ENCODE peak calls at places on chromosome 18, in four cellular contexts. P is upper lobe of right lung, W is cardiac fibroblast, D is fibroblast of mammary gland. V is an unnamed sample.

GRCh38 chr18:43589611-43590151 is 312.4 kb upstream of the SYT4 start:
- DNase-seq in W (no peak), P (peak), D (no peak), V (no peak)

GRCh38 chr18:11497585-11497984 is 111.8 kb upstream of the SLC35G4 start:
- DNase-seq in P (no peak), W (peak), D (peak), V (peak)

GRCh38 chr18:59516356-59517155 is 157.5 kb upstream of the LMAN1 start:
- DNase-seq in P (no peak), W (peak), D (peak), V (peak)

GRCh38 chr18:49360582-49360981 is 99.9 kb downstream of the DYM start:
- DNase-seq in P (no peak), W (no peak), D (no peak), V (no peak)

GRCh38 chr18:22639026-22639463 is 221.3 kb upstream of the CTAGE1 start:
- DNase-seq in D (peak), P (no peak), W (peak), V (peak)

GRCh38 chr18:79733996-79734770 is 54.6 kb downstream of the CTDP1 start:
- DNase-seq in P (no peak), D (peak), W (no peak), V (no peak)

GRCh38 chr18:49728542-49728941 is 84.8 kb downstream of the ACAA2 start:
- DNase-seq in W (peak), D (peak), P (peak), V (peak)

GRCh38 chr18:79697178-79697577 is 17.6 kb downstream of the CTDP1 start:
- DNase-seq in W (no peak), D (no peak), P (no peak), V (no peak)

GRCh38 chr18:2906522-2907458 is 60.0 kb downstream of the EMILIN2 start:
- DNase-seq in P (peak), W (no peak), D (no peak), V (no peak)

GRCh38 chr18:12377556-12378553 is 828 bp upstream of the AFG3L2 start:
- DNase-seq in P (no peak), D (peak), W (no peak), V (no peak)

GRCh38 chr18:34821669-34822210 is 111.6 kb downstream of the DTNA start:
- DNase-seq in W (no peak), P (no peak), D (no peak), V (no peak)

GRCh38 chr18:36299010-36299409 is 1.5 kb downstream of the FHOD3 start:
- DNase-seq in D (no peak), W (no peak), P (no peak), V (no peak)

GRCh38 chr18:36295880-36296301 is 1.6 kb upstream of the FHOD3 start:
- DNase-seq in P (no peak), D (no peak), W (no peak), V (no peak)

GRCh38 chr18:36298113-36298701 is 694 bp downstream of the FHOD3 start:
- DNase-seq in D (no peak), W (no peak), P (no peak), V (no peak)

GRCh38 chr18:36295214-36295613 is 2.3 kb upstream of the FHOD3 start:
- DNase-seq in W (no peak), P (no peak), D (no peak), V (no peak)

GRCh38 chr18:36297419-36298112 is at the start of gene FHOD3:
- DNase-seq in D (peak), P (peak), W (peak), V (peak)
- H3K4me3 ChIP-seq in D (peak), P (peak), W (peak), V (peak)

GRCh38 chr18:63971320-63972071 is 1.6 kb downstream of the SERPINB8 start:
- DNase-seq in W (no peak), P (no peak), D (no peak), V (no peak)

GRCh38 chr18:63975632-63976031 is 5.8 kb downstream of the SERPINB8 start:
- DNase-seq in W (no peak), P (no peak), D (no peak), V (no peak)

GRCh38 chr18:63977040-63977439 is 7.2 kb downstream of the SERPINB8 start:
- DNase-seq in P (no peak), W (no peak), D (no peak), V (no peak)

GRCh38 chr18:63970803-63971191 is 916 bp downstream of the SERPINB8 start:
- DNase-seq in P (peak), W (peak), D (no peak), V (no peak)

DNA sequence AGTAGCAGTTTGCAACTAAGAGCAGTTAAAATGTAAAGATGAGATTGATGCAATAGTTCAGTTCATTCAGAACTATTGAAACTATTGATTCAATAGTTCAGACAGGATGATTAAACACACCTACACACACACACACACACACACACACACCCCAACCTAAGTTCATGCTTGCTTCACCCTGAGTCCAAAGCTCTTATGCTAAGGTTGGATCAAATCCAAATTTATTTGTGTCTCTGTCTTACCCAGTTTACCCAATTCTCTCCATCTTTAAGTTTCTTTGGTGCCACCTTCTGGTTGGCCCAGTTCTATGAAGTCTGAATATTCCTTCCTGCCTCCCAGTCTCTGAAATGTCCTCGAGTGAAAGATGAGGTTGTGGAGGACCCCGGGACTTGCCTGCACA is 5.1 kb downstream of the SERPINB8 start:
- DNase-seq in P (no peak), D (peak), W (peak), V (peak)
- TF ChIP-seq CTCF in P (no peak), D (peak), W (peak), V (peak)

GRCh38 chr18:75205760-75206109 is 3.2 kb downstream of the PTGR3 start:
- DNase-seq in P (no peak), D (peak), W (no peak), V (no peak)
- H3K4me3 ChIP-seq in P (peak), D (peak), W (no peak), V (no peak)

GRCh38 chr18:78445880-78446279 is 533.7 kb upstream of the SALL3 start:
- DNase-seq in P (no peak), W (no peak), D (no peak), V (no peak)

DNA sequence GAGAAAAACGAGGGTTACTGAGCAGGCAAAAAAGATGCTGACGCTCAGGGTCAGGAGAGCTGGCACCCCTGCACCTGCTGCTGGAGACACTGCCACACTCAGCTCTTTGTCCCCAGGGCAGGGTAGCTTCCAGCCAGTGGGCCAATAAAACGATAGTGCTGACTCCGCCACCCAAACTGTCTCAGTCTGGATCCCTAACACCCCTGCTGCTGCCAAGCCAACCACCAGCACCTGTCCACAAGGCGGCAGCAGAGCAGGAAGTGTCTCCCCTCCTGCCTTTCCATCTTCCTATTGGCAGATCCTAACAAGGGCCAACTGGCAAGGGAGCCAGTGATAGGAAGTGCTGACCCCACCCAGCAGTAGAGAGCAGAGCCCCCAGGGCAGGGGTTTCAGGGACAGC is 531.5 kb upstream of the SALL3 start:
- DNase-seq in P (no peak), W (no peak), D (no peak), V (no peak)
- TF ChIP-seq CTCF in P (no peak), W (no peak), D (no peak), V (no peak)

GRCh38 chr18:62418258-62418657 is 93.1 kb downstream of the TNFRSF11A start:
- DNase-seq in W (no peak), D (no peak), P (no peak), V (no peak)
- H3K4me3 ChIP-seq in W (no peak), D (no peak), P (no peak), V (no peak)

GRCh38 chr18:9796933-9797549 is 88.7 kb upstream of the TXNDC2 start:
- DNase-seq in D (peak), W (no peak), P (no peak), V (peak)
- TF ChIP-seq CTCF in D (no peak), W (no peak), P (no peak), V (no peak)

GRCh38 chr18:28834889-28835288 is 658.0 kb upstream of the CDH2 start:
- DNase-seq in D (peak), P (no peak), W (peak), V (peak)

GRCh38 chr18:28826062-28826565 is 649.2 kb upstream of the CDH2 start:
- DNase-seq in W (no peak), D (no peak), P (no peak), V (no peak)

GRCh38 chr18:28831476-28831875 is 654.5 kb upstream of the CDH2 start:
- DNase-seq in W (no peak), P (no peak), D (peak), V (peak)

GRCh38 chr18:28837100-28837499 is 660.2 kb upstream of the CDH2 start:
- DNase-seq in P (no peak), D (no peak), W (no peak), V (no peak)

DNA sequence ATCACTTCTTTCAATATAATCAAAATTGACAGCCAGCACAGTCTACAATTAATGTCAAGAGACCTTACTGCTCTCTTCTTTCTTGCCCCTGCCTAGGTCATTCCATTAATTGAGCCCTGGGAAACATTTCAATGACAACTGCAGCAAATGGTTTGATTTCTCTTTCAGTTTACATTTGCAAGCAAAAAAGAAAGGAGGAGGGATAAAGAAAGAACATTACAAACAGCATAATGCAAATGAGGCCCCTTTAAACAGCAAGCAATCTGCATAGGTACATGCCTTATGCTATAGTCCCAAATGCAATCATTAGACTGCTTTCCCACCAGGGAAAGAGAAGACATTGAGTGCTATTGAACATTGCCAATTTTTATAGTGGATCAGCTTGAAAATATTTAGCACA is 655.0 kb upstream of the CDH2 start:
- DNase-seq in D (no peak), W (no peak), P (no peak), V (no peak)
- H3K4me3 ChIP-seq in D (no peak), W (no peak), P (no peak), V (no peak)

GRCh38 chr18:73891572-73892421 is 255.8 kb downstream of the FBXO15 start:
- DNase-seq in D (peak), W (no peak), P (no peak), V (no peak)
- TF ChIP-seq CTCF in D (no peak), W (no peak), P (no peak), V (no peak)

DNA sequence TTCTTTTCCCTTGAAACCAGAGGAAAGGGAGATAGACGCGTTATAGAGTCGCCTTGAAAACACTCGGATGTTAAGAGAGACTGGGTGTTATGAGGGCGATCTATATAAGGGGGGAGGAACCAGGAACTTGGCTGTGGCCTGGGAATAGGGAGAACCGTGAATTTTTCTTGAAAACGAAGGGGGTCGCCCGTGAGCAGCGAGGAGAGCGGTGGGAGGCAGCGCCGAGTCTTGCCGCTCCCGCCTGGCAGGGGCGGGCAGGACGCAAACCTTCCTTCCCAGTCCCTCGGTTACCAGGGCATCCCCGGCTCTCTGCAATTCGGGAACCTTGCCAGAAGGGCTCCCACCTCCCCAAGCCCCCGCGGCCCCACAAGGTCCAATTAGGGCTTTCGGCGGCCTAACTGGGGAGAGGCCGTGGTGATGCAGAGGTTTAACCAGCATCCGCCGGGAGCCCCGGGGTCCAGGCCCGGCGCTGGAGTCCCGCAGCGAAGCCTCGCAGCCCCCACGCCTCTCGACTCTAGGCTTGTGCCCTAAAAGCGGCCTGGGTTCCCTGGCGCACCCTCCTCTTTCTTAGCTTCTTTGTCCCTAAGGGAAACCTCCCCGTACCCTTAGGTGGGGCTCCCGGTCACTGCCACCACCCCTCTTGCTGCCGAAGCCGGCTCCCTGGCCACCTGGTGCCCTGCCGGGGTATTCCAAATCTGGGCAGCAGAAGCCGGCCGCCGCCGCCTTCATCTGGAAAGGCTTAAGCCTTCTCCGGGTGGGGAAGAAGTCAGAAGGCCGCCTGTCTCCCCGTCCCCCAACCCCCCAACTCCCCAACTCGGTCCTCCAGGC is 708 bp upstream of the FHOD3 start:
- DNase-seq in D (peak), P (peak), W (peak), V (peak)
- H3K4me3 ChIP-seq in D (peak), P (peak), W (peak), V (peak)

DNA sequence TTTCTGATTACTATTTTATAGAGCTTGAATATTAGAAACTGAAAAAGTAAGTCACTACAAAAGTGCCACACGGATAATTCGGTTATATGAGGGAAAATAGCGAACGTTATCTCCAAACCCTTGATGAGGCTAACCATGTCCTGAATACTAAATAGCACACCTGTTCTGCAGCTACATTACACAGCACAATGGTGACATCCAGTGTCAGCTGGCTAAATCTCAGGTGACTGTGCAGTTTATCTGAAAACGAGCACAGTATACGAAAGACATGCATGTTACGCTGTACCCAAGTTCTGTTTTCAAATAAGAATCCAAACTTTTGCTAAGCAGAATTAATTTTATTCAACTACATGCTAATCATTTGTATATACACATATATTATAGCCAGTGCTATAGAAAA is 9.0 kb downstream of the CCDC68 start:
- DNase-seq in D (no peak), W (no peak), P (no peak), V (no peak)
- TF ChIP-seq CTCF in D (no peak), W (no peak), P (peak), V (no peak)